ENCODE peak calls at places on chromosomes 12 and 14, in seven cellular contexts. L is MCF 10A, O is cardiac muscle cell, G is Caco-2, J is breast epithelium, C is pancreas, E is endodermal cell. Z is an unnamed sample.

GRCh38 chr14:49768301-49769121 is 558 bp downstream of the KLHDC2 start:
- DNase-seq in L (peak), O (peak), G (peak), J (peak), C (peak), E (peak), Z (peak)

GRCh38 chr14:61598980-61599379 is 96.3 kb upstream of the HIF1A start:
- DNase-seq in L (no peak), O (peak), G (no peak), J (no peak), C (no peak), E (no peak), Z (no peak)

GRCh38 chr12:127293507-127294310 is 973.3 kb upstream of the TMEM132C start:
- DNase-seq in L (peak), O (peak), G (peak), J (no peak), C (peak), E (peak), Z (no peak)

GRCh38 chr14:105400016-105400415 is 1.7 kb downstream of the TEX22 start:
- DNase-seq in L (no peak), O (no peak), G (no peak), J (no peak), C (peak), E (no peak), Z (no peak)

GRCh38 chr12:105986779-105987686 is 151.7 kb downstream of the NUAK1 start:
- DNase-seq in L (no peak), O (peak), G (no peak), J (no peak), C (no peak), E (peak), Z (no peak)

GRCh38 chr14:65318636-65319506 is 93.7 kb upstream of the FUT8 start:
- DNase-seq in L (no peak), O (no peak), G (no peak), J (no peak), C (no peak), E (no peak), Z (no peak)

GRCh38 chr12:1912580-1913376 is 5.7 kb downstream of the CACNA2D4 start:
- DNase-seq in L (peak), O (no peak), G (peak), J (peak), C (no peak), E (peak), Z (peak)

GRCh38 chr14:68974759-68975347 is 4.2 kb downstream of the ACTN1 start:
- DNase-seq in L (no peak), O (no peak), G (no peak), J (no peak), C (peak), E (no peak), Z (no peak)

GRCh38 chr14:55913324-55914035 is 204.7 kb upstream of the PELI2 start:
- DNase-seq in L (peak), O (peak), G (no peak), J (no peak), C (no peak), E (no peak), Z (peak)

GRCh38 chr12:75613981-75614380 is 102.6 kb upstream of the KRR1 start:
- DNase-seq in L (no peak), O (peak), G (no peak), J (no peak), C (no peak), E (no peak), Z (no peak)

GRCh38 chr12:75606146-75606545 is 94.7 kb upstream of the KRR1 start:
- DNase-seq in L (peak), O (no peak), G (no peak), J (no peak), C (no peak), E (no peak), Z (no peak)

GRCh38 chr12:75606921-75607320 is 95.5 kb upstream of the KRR1 start:
- DNase-seq in L (no peak), O (no peak), G (no peak), J (no peak), C (no peak), E (no peak), Z (no peak)

DNA sequence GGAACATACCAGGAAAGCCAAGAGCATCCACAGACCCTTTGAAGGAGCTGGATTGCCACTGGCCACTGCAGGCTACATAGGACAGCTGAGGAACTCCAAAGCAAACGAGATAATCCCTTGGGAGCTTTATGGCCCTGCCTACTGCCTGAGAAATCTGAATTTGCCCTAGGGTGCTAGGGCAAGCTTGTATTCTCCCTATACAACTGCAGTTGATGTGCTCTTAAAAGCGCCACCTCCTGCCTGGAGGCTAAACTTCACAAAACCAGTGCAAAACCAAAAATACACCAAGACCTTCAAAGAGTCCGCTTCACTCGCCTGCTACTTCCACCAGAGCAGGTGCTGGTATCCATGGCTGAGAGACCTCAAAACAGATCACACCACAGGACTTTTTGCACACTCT is 99.6 kb upstream of the KRR1 start:
- DNase-seq in L (no peak), O (no peak), G (peak), J (no peak), C (no peak), E (peak), Z (no peak)
- TF ChIP-seq CTCF in L (no peak), O (no peak), G (no peak), J (no peak), C (no peak), E (peak), Z (no peak)

GRCh38 chr12:17928708-17929366 is 161.2 kb downstream of the RERGL start:
- DNase-seq in L (peak), O (peak), G (peak), J (no peak), C (no peak), E (no peak), Z (no peak)
- TF ChIP-seq CTCF in L (peak), O (no peak), G (peak), J (no peak), C (no peak), E (peak), Z (no peak)

GRCh38 chr14:87014854-87015253 is 978.1 kb downstream of the GALC start:
- DNase-seq in L (peak), O (no peak), G (no peak), J (no peak), C (no peak), E (no peak), Z (no peak)
- TF ChIP-seq CTCF in L (peak), O (no peak), G (no peak), J (no peak), C (no peak), E (peak), Z (no peak)

GRCh38 chr12:96617178-96617577 is 127.8 kb downstream of the CFAP54 start:
- DNase-seq in L (peak), O (no peak), G (no peak), J (no peak), C (no peak), E (peak), Z (no peak)
- TF ChIP-seq CTCF in L (no peak), O (no peak), G (no peak), J (no peak), C (no peak), E (peak), Z (no peak)

GRCh38 chr12:62484234-62484633 is 17.6 kb downstream of the MON2 start:
- DNase-seq in L (no peak), O (no peak), G (no peak), J (no peak), C (no peak), E (no peak), Z (no peak)

GRCh38 chr12:62481843-62482540 is 15.4 kb downstream of the MON2 start:
- DNase-seq in L (no peak), O (no peak), G (no peak), J (no peak), C (no peak), E (no peak), Z (no peak)

DNA sequence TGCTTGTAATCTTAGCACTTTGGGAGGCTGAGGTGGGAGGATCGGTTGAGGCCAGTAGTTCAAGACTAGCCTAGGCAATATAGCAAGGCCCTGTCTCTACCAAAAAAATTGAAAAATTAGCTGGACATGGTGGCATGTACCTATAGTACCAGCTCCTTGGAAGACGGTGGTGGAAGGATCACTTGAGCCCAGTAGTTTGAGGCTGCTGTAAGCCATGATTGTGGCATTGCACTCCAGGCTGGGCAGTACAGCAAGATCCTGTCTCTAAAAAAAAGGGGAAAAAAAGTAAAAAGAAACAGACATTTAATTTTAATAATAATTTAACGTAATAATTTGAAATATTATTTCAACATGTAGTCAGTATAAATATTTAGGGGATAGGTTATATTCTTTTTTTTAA is 16.1 kb downstream of the MON2 start:
- DNase-seq in L (no peak), O (no peak), G (no peak), J (no peak), C (no peak), E (no peak), Z (no peak)
- TF ChIP-seq CTCF in L (no peak), O (no peak), G (no peak), J (no peak), C (no peak), E (no peak), Z (no peak)

DNA sequence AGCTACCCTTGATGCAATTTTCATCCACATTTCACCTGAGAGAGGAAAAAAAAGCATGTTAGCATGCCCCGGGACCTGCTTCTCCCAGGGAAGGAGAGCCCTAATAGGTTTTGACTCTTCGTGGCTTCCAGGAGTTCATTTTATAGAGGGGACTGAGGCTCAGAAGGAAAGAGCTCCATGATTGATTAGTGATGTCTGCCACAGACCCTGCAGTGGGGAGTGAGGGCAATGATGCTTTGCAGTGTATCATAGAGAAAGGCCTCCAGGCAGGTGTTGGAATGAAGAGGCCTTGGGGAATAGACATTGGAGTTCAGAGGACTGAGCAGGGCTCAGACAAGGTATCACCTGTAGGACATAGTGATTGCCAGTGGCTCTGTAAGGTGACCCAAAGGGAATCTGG is 41.5 kb downstream of the RNFT2 start:
- DNase-seq in L (no peak), O (no peak), G (no peak), J (no peak), C (no peak), E (no peak), Z (no peak)
- TF ChIP-seq CTCF in L (no peak), O (no peak), G (no peak), J (no peak), C (no peak), E (no peak), Z (no peak)

GRCh38 chr14:53325176-53325806 is 172.2 kb upstream of the DDHD1 start:
- DNase-seq in L (no peak), O (peak), G (no peak), J (no peak), C (no peak), E (no peak), Z (no peak)
- TF ChIP-seq CTCF in L (no peak), O (peak), G (peak), J (no peak), C (no peak), E (peak), Z (peak)

GRCh38 chr12:47905313-47905730 is 528 bp upstream of the VDR start:
- DNase-seq in L (no peak), O (no peak), G (peak), J (peak), C (peak), E (peak), Z (no peak)
- TF ChIP-seq CTCF in L (peak), O (peak), G (peak), J (peak), C (peak), E (peak), Z (peak)

DNA sequence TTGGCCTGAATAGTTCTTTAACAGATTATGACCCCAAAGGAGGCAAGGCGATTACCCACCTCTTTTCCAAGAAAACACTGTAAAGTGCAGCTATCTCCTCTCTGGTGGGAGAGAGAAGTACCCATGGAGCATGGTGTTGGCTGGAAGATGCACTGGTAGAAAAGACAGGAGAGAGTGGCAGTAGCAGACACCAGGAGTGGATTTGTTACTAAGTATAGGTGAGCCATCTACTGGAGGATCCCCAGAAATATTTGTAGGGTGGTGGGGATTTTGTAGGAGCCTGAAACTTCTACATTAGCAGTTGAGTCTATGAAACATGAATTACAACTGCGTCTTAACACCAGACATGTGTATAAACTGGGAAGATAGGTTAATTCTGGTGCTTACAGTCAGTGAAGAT is 148.0 kb downstream of the SLC38A4 start:
- DNase-seq in L (peak), O (peak), G (no peak), J (no peak), C (no peak), E (peak), Z (no peak)
- TF ChIP-seq CTCF in L (peak), O (peak), G (peak), J (no peak), C (no peak), E (peak), Z (no peak)